ENCODE peak calls at places on chromosomes 6 and 20, in ten cellular contexts. G is CD8-positive, alpha-beta T cell; I is neural crest cell; Y is choroid plexus epithelial cell; J is colonic mucosa; L is suprapubic skin; E is Calu3; Q is BE2C; V is heart left ventricle; Z is omental fat pad. W is an unnamed sample.

GRCh38 chr20:60501048-60501447 is 542.8 kb downstream of the CDH26 start:
- DNase-seq in Y (no peak), J (no peak), I (no peak), Z (no peak), G (no peak), Q (no peak), L (no peak), E (no peak), V (no peak), W (no peak)

GRCh38 chr6:100283288-100283687 is 181.4 kb downstream of the SIM1 start:
- DNase-seq in I (no peak), J (no peak), V (no peak), G (no peak), L (no peak), Z (no peak), Y (peak), Q (no peak), E (peak), W (no peak)

GRCh38 chr6:105692630-105693212 is 289.8 kb upstream of the PREP start:
- DNase-seq in E (no peak), Q (no peak), Y (no peak), J (no peak), V (no peak), L (no peak), Z (no peak), G (no peak), I (no peak), W (no peak)

GRCh38 chr6:130032758-130033323 is 14.5 kb downstream of the L3MBTL3 start:
- DNase-seq in L (no peak), Q (no peak), V (no peak), E (no peak), G (no peak), Z (no peak), J (no peak), Y (no peak), I (no peak), W (no peak)

GRCh38 chr20:41232971-41233926 is 84.3 kb downstream of the ZHX3 start:
- DNase-seq in Y (peak), L (no peak), G (no peak), I (no peak), Z (no peak), Q (no peak), E (no peak), J (no peak), V (no peak), W (no peak)

GRCh38 chr20:44030394-44030793 is 115.7 kb downstream of the TOX2 start:
- DNase-seq in L (peak), G (peak), Z (no peak), Y (no peak), V (no peak), E (no peak), I (no peak), J (no peak), Q (no peak), W (no peak)

GRCh38 chr6:19415605-19416326 is 421.4 kb upstream of the ID4 start:
- DNase-seq in V (no peak), E (peak), J (no peak), Y (peak), L (no peak), G (no peak), Q (no peak), I (no peak), Z (no peak), W (no peak)

GRCh38 chr6:32190054-32190945 is at the start of gene PBX2:
- DNase-seq in E (peak), L (peak), J (peak), Z (peak), Y (peak), G (peak), V (peak), Q (peak), I (peak), W (peak)

GRCh38 chr6:23244300-23244699 is 674.9 kb downstream of the HDGFL1 start:
- DNase-seq in L (no peak), E (no peak), G (no peak), Z (no peak), I (no peak), V (no peak), J (no peak), Q (no peak), Y (peak), W (no peak)

GRCh38 chr6:39301606-39302005 is 12.6 kb downstream of the KCNK17 start:
- DNase-seq in V (no peak), Z (no peak), J (no peak), Y (peak), Q (peak), L (no peak), E (no peak), I (peak), G (no peak), W (no peak)

GRCh38 chr20:54176610-54177009 is 2.8 kb upstream of the CYP24A1 start:
- DNase-seq in Q (no peak), Z (no peak), V (no peak), G (no peak), Y (no peak), E (no peak), L (no peak), I (no peak), J (no peak), W (no peak)

GRCh38 chr6:22906091-22906549 is 336.8 kb downstream of the HDGFL1 start:
- DNase-seq in E (peak), Z (no peak), Q (no peak), G (no peak), J (no peak), L (no peak), V (no peak), Y (peak), I (no peak), W (no peak)

GRCh38 chr6:110214338-110214737 is 34.1 kb downstream of the CDC40 start:
- DNase-seq in I (no peak), J (no peak), G (no peak), V (no peak), E (no peak), Y (peak), Z (no peak), L (no peak), Q (no peak), W (no peak)

GRCh38 chr20:48682529-48683385 is 145.0 kb downstream of the PREX1 start:
- DNase-seq in Y (peak), G (no peak), Q (peak), L (peak), I (no peak), Z (no peak), J (peak), E (peak), V (peak), W (peak)

GRCh38 chr20:5077761-5078387 is 41.9 kb downstream of the PCNA start:
- DNase-seq in Z (no peak), Y (no peak), V (no peak), G (peak), Q (no peak), I (no peak), E (no peak), J (no peak), L (no peak), W (no peak)

GRCh38 chr6:39484276-39484675 is 161.8 kb upstream of the KCNK16 start:
- DNase-seq in Q (no peak), Y (no peak), E (no peak), V (no peak), J (no peak), L (no peak), G (no peak), Z (no peak), I (no peak), W (no peak)

GRCh38 chr6:24313477-24314141 is 44.2 kb downstream of the DCDC2 start:
- DNase-seq in G (no peak), V (no peak), I (no peak), Q (no peak), L (no peak), Z (no peak), E (peak), J (no peak), Y (peak), W (no peak)

GRCh38 chr6:14068133-14068532 is 49.4 kb upstream of the CD83 start:
- DNase-seq in L (no peak), I (no peak), J (no peak), Y (peak), V (no peak), Z (no peak), G (no peak), E (peak), Q (no peak), W (no peak)

GRCh38 chr6:11007715-11008608 is 36.1 kb downstream of the ELOVL2 start:
- DNase-seq in Z (no peak), L (no peak), G (no peak), Y (peak), J (no peak), V (no peak), E (peak), I (no peak), Q (no peak), W (no peak)

GRCh38 chr20:32681175-32682084 is 7.7 kb upstream of the C20orf203 start:
- DNase-seq in Z (no peak), Y (peak), V (no peak), E (peak), L (no peak), I (peak), J (no peak), G (no peak), Q (peak), W (no peak)

GRCh38 chr6:144104898-144105487 is 9.6 kb upstream of the SF3B5 start:
- DNase-seq in Y (peak), G (no peak), I (peak), Q (peak), L (no peak), Z (no peak), E (peak), J (peak), V (no peak), W (no peak)

GRCh38 chr6:170102038-170102437 is 188.8 kb downstream of the DLL1 start:
- DNase-seq in Z (peak), G (peak), Q (no peak), E (no peak), V (no peak), Y (no peak), I (no peak), L (peak), J (no peak), W (peak)

GRCh38 chr6:4103929-4104328 is 25.0 kb upstream of the FAM217A start:
- DNase-seq in V (no peak), Y (no peak), Q (no peak), I (no peak), G (no peak), Z (no peak), L (no peak), J (peak), E (peak), W (no peak)

GRCh38 chr6:36740818-36741179 is 43.2 kb downstream of the RAB44 start:
- DNase-seq in Z (no peak), I (no peak), J (no peak), E (no peak), V (no peak), L (no peak), Y (no peak), G (no peak), Q (no peak), W (no peak)

GRCh38 chr6:44217332-44218143 is 812 bp downstream of the MYMX start:
- DNase-seq in G (no peak), Z (no peak), E (peak), L (no peak), I (no peak), Y (no peak), J (no peak), Q (peak), V (peak), W (no peak)

GRCh38 chr6:108592371-108593337 is 31.9 kb downstream of the FOXO3 start:
- DNase-seq in V (peak), Z (no peak), L (no peak), Q (no peak), E (no peak), J (peak), G (peak), I (no peak), Y (peak), W (no peak)

GRCh38 chr6:6577736-6578135 is 10.8 kb upstream of the LY86 start:
- DNase-seq in G (no peak), V (no peak), Q (no peak), J (no peak), Y (no peak), I (no peak), L (no peak), Z (no peak), E (no peak), W (no peak)

GRCh38 chr6:143485967-143486366 is 25.6 kb downstream of the FUCA2 start:
- DNase-seq in L (no peak), Q (no peak), G (no peak), Z (no peak), I (no peak), E (no peak), V (no peak), Y (no peak), J (no peak), W (no peak)

GRCh38 chr6:27864906-27865883 is 47.0 kb downstream of the OR2B2 start:
- DNase-seq in G (peak), I (peak), E (peak), Z (no peak), J (peak), L (no peak), Y (peak), V (peak), Q (peak), W (no peak)

GRCh38 chr20:48971956-48972355 is 50.4 kb downstream of the ARFGEF2 start:
- DNase-seq in I (no peak), Y (no peak), Z (no peak), L (no peak), G (no peak), Q (no peak), V (no peak), J (no peak), E (no peak), W (no peak)

GRCh38 chr6:85436408-85436807 is 13.5 kb upstream of the NT5E start:
- DNase-seq in Q (no peak), I (no peak), Y (peak), L (no peak), V (no peak), J (no peak), G (no peak), E (no peak), Z (no peak), W (no peak)

GRCh38 chr20:2767768-2768631 is 32.4 kb downstream of the CPXM1 start:
- DNase-seq in I (no peak), E (peak), G (no peak), Z (no peak), Q (no peak), V (no peak), Y (peak), J (no peak), L (no peak), W (no peak)

GRCh38 chr20:45727044-45727443 is 4.9 kb downstream of the SPINT4 start:
- DNase-seq in Z (no peak), Y (peak), L (no peak), I (no peak), Q (no peak), V (no peak), J (no peak), G (no peak), E (no peak), W (no peak)
- TF ChIP-seq CTCF in Z (no peak), Y (no peak), L (no peak), I (no peak), Q (no peak), V (no peak), J (no peak), G (no peak), E (no peak), W (no peak)

DNA sequence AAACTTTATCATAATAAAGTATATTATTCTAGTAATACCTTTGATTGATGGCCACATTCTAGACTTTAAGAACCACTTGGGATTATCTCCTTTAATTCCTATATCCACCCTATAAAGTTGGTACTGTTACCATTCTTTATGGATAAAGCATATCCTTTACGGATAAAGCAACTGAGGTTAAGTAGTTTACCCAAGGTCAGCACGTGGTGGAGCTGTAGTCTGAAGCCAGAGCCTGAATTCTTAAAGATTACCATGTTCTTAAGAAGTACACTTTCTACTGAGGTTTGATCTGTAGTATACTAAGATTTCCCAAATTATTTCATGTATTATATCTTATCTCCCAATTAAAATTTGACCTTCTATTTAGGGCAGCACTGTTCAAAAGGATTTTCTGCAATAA is 3.0 kb upstream of the NCOA7 start:
- DNase-seq in V (no peak), Y (peak), Q (no peak), Z (no peak), I (no peak), E (peak), L (no peak), J (no peak), G (no peak), W (no peak)
- TF ChIP-seq CTCF in V (peak), Y (peak), Q (peak), Z (no peak), I (peak), E (no peak), L (no peak), J (no peak), G (no peak), W (no peak)

DNA sequence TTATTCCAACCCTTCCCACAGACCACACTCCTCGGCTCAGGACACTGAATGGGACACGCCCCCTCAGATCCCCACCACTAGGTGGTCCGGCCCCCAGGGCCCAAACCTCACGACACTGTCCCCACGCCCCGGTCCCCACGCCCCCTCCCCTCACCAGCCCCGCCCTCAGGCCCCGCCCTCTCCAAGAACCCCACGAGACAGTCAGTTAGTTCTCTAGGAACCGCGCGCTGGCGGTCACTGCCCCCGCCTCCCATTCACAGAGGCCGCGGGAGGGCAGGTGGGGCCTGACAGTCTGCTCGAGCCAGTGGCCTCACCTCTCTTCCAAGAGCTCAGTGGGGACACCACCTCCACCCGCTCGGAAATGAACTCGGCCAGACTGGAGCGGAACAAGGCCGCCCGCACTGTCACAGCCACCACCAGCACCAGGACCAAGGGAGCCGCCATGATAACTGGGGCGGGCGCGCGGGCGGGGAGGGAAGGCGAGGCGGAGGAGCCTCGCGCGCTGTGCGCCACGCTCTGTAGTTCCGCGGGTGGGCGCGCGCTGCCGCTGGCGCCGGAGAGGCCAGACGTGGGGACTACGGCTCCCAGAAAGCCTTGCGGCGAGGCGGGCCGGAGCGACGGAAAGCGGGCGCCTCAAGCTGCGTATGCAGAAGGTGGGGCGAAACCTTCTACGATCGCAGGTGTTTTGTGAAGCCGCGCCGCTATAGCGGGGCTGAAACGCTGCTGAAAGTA is at the start of gene PIGU:
- DNase-seq in G (peak), L (peak), Q (peak), V (peak), I (peak), E (peak), J (peak), Z (peak), Y (peak), W (peak)
- TF ChIP-seq CTCF in G (no peak), L (peak), Q (no peak), V (peak), I (peak), E (no peak), J (no peak), Z (no peak), Y (peak), W (no peak)

GRCh38 chr6:16148498-16148897 is 19.6 kb downstream of the MYLIP start:
- DNase-seq in I (no peak), L (no peak), G (no peak), Z (no peak), Q (no peak), J (peak), E (peak), Y (no peak), V (no peak), W (no peak)

GRCh38 chr6:16146527-16146955 is 17.7 kb downstream of the MYLIP start:
- DNase-seq in Y (peak), V (no peak), E (no peak), Q (no peak), I (no peak), G (no peak), L (no peak), J (no peak), Z (no peak), W (no peak)

GRCh38 chr6:16149305-16149704 is 20.4 kb downstream of the MYLIP start:
- DNase-seq in I (no peak), J (no peak), Z (no peak), V (no peak), Q (no peak), Y (no peak), G (no peak), L (no peak), E (no peak), W (no peak)

GRCh38 chr6:16153451-16153850 is 24.6 kb downstream of the MYLIP start:
- DNase-seq in E (no peak), G (no peak), I (no peak), L (no peak), J (no peak), Z (no peak), V (no peak), Y (no peak), Q (no peak), W (no peak)

GRCh38 chr6:16150098-16150497 is 21.2 kb downstream of the MYLIP start:
- DNase-seq in G (no peak), L (no peak), Q (no peak), J (no peak), I (no peak), Z (no peak), E (no peak), V (no peak), Y (no peak), W (no peak)
- TF ChIP-seq CTCF in G (no peak), L (no peak), Q (no peak), J (no peak), I (no peak), Z (no peak), E (no peak), V (no peak), Y (no peak), W (no peak)

GRCh38 chr6:63816401-63816975 is 180.9 kb downstream of the PHF3 start:
- DNase-seq in L (no peak), Z (no peak), V (no peak), G (no peak), E (no peak), I (no peak), Y (no peak), J (no peak), Q (no peak), W (no peak)

GRCh38 chr6:63819831-63820230 is 184.2 kb downstream of the PHF3 start:
- DNase-seq in J (no peak), V (no peak), I (no peak), Q (no peak), Z (no peak), G (no peak), Y (peak), E (no peak), L (no peak), W (no peak)

GRCh38 chr6:63817492-63818050 is 182.0 kb downstream of the PHF3 start:
- DNase-seq in G (no peak), Y (no peak), L (no peak), J (no peak), E (no peak), Q (peak), V (no peak), I (no peak), Z (no peak), W (no peak)

GRCh38 chr6:63814459-63814858 is 178.9 kb downstream of the PHF3 start:
- DNase-seq in L (no peak), Y (peak), J (no peak), Z (no peak), E (no peak), G (no peak), Q (no peak), I (no peak), V (no peak), W (no peak)

DNA sequence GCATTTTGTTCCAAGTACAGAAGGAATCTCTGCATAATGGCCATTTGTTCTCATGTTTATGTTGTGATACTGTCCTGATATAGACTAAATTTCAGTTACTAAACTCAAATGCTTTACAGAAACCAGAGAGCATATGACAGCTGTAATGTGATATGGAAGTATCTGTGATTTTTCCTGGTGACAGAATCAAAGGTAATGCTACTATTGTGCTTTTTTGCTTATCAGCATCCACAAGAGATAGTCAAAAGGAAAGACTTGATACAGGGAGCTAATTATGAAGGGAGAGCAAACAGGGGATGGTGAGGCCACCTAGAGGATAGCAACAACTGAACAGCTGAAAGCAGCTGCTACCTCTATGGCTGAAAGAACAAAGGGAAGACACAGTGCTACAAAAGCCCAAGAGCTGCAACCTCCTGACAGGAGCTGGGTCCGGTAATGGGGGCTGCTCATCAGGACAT is 181.4 kb downstream of the PHF3 start:
- DNase-seq in Q (peak), Z (no peak), E (no peak), L (no peak), J (no peak), G (no peak), V (no peak), Y (peak), I (no peak), W (no peak)
- TF ChIP-seq CTCF in Q (peak), Z (no peak), E (no peak), L (no peak), J (no peak), G (no peak), V (no peak), Y (peak), I (peak), W (no peak)